ENCODE peak calls at places on chromosome 7, in nine cellular contexts. C, B, Z, A, Q, V, Y, D and P are unnamed samples.

GRCh38 chr7:141208539-141208938 is 134.7 kb downstream of the TMEM178B start:
- DNase-seq in A (no peak), D (no peak), Q (no peak), V (no peak), Z (no peak), B (no peak), C (no peak), Y (no peak), P (no peak)

GRCh38 chr7:46450425-46450824 is 529.4 kb upstream of the IGFBP3 start:
- DNase-seq in Q (no peak), Y (no peak), C (no peak), A (no peak), D (no peak), Z (no peak), V (no peak), B (no peak), P (no peak)

GRCh38 chr7:42572046-42572445 is 335.0 kb upstream of the GLI3 start:
- DNase-seq in B (no peak), V (no peak), C (no peak), A (no peak), Y (no peak), Q (no peak), Z (no peak), D (no peak), P (no peak)

GRCh38 chr7:42224391-42225003 is 12.5 kb downstream of the GLI3 start:
- DNase-seq in B (no peak), A (no peak), Q (no peak), Y (no peak), V (no peak), C (no peak), D (peak), Z (no peak), P (no peak)

GRCh38 chr7:98755138-98755898 is 114.5 kb downstream of the TMEM130 start:
- DNase-seq in Q (no peak), C (no peak), Y (no peak), Z (peak), A (no peak), B (no peak), V (no peak), D (peak), P (no peak)

GRCh38 chr7:157234271-157234670 is 95.5 kb downstream of the UBE3C start:
- DNase-seq in D (no peak), C (no peak), A (no peak), Y (no peak), Z (no peak), Q (no peak), B (no peak), V (no peak), P (no peak)

GRCh38 chr7:13742126-13742525 is 247.3 kb downstream of the ETV1 start:
- DNase-seq in B (peak), A (no peak), C (no peak), Q (no peak), Z (no peak), V (no peak), D (no peak), Y (peak), P (no peak)

GRCh38 chr7:23895666-23896096 is 185.7 kb downstream of the STK31 start:
- DNase-seq in Q (no peak), C (no peak), Z (no peak), D (no peak), Y (peak), B (peak), V (no peak), A (no peak), P (no peak)

GRCh38 chr7:29377718-29378117 is 183.1 kb downstream of the CHN2 start:
- DNase-seq in V (no peak), D (no peak), Y (no peak), C (no peak), A (no peak), B (no peak), Z (no peak), Q (no peak), P (no peak)

GRCh38 chr7:23468721-23469149 is 1.6 kb downstream of the IGF2BP3 start:
- DNase-seq in Z (no peak), D (peak), A (no peak), Q (no peak), C (no peak), B (no peak), Y (no peak), V (peak), P (no peak)

GRCh38 chr7:139634087-139634486 is 110.6 kb downstream of the CLEC2L start:
- DNase-seq in Y (no peak), C (no peak), B (no peak), Z (no peak), V (no peak), D (no peak), Q (no peak), A (no peak), P (no peak)

GRCh38 chr7:10469476-10469875 is 504.2 kb upstream of the PHF14 start:
- DNase-seq in V (no peak), Y (no peak), D (no peak), A (no peak), Q (no peak), B (no peak), C (no peak), Z (no peak), P (no peak)

GRCh38 chr7:127980901-127981300 is 50.3 kb downstream of the LRRC4 start:
- DNase-seq in Y (no peak), C (no peak), Q (no peak), B (no peak), V (no peak), Z (no peak), A (no peak), D (no peak), P (no peak)

GRCh38 chr7:132002343-132002968 is 446.0 kb upstream of the PODXL start:
- DNase-seq in Q (no peak), B (no peak), A (no peak), Y (no peak), D (no peak), C (no peak), V (no peak), Z (no peak), P (no peak)

GRCh38 chr7:85554294-85554877 is 367.5 kb upstream of the SEMA3D start:
- DNase-seq in V (no peak), B (peak), D (peak), A (peak), Z (no peak), Y (peak), C (no peak), Q (no peak), P (no peak)

GRCh38 chr7:100211342-100211780 is 8.4 kb upstream of the PVRIG start:
- DNase-seq in D (no peak), V (peak), B (no peak), A (no peak), Z (no peak), Y (no peak), C (no peak), Q (no peak), P (no peak)

GRCh38 chr7:157679607-157680006 is 342.8 kb downstream of the DNAJB6 start:
- DNase-seq in Y (no peak), B (no peak), Q (peak), Z (no peak), C (no peak), V (peak), A (no peak), D (peak), P (peak)

GRCh38 chr7:134645478-134645877 is 1.2 kb upstream of the BPGM start:
- DNase-seq in C (no peak), Z (no peak), B (no peak), D (peak), Q (no peak), Y (no peak), V (no peak), A (no peak), P (no peak)

GRCh38 chr7:134648456-134648855 is 1.8 kb downstream of the BPGM start:
- DNase-seq in V (no peak), Z (no peak), B (no peak), Q (no peak), D (no peak), Y (no peak), C (no peak), A (no peak), P (no peak)

GRCh38 chr7:134643131-134643530 is 3.5 kb upstream of the BPGM start:
- DNase-seq in Y (no peak), Z (no peak), Q (no peak), B (no peak), C (no peak), V (no peak), A (no peak), D (no peak), P (no peak)

GRCh38 chr7:134646425-134647305 is at the start of gene BPGM:
- DNase-seq in C (peak), A (peak), Y (peak), V (peak), Z (peak), Q (peak), D (peak), B (peak), P (peak)

GRCh38 chr7:134645935-134646334 is 718 bp upstream of the BPGM start:
- DNase-seq in C (no peak), A (no peak), D (no peak), Z (no peak), Q (no peak), B (peak), V (no peak), Y (peak), P (no peak)
- H3K27ac ChIP-seq in C (peak), A (peak), D (no peak), Z (peak), Q (peak), B (peak), V (peak), Y (peak), P (peak)

GRCh38 chr7:47580175-47580701 is 1.7 kb downstream of the TNS3 start:
- DNase-seq in V (no peak), D (peak), Y (peak), Z (no peak), Q (no peak), C (no peak), A (no peak), B (no peak), P (no peak)
- TF ChIP-seq CTCF in V (no peak), D (no peak), Y (no peak), Z (no peak), Q (no peak), C (no peak), A (no peak), B (no peak), P (no peak)

DNA sequence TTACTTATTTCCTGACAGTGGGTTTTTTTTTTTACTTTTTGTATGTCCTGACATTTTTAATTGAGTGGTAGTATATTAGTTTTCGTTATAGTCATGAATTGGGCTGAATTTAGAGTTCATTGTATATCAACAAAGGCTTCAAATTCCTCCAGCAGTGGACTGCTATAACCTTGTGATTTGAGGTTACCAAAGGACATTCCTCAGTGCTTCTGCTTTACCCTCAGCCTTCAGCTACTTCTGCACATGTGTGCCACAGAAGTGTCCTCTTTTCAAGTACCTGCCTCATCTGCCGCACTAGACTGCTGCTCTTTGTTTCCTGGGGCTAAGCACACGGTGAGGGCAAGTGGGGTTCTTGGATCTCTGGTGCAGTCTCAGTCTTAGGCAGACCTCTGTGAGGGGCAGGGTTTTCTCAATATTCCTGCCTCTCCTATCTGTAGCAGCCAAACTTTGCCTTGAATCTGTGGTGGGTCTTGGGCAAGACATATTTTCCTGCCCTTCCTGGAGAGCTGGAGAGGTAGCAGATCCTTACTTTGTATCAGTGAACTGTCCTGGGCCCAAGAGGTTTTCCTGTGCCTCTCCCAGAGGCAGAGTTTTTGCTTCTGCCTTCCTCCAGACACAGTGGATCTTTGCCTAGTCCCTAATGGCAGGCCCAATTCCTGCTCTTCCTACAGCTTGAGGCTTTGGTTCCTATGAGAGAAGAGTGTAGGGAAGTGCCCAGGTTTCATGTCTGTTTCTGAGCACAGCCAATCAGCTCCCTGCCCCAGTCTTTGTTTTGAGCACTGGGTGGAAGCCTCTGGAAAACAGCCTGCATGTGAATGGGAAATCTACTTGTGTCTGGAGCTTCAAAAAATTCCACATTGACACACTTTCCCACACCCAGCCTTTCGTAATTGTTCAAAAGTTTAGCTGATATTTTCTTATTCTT is 39.0 kb upstream of the STRIP2 start:
- DNase-seq in Y (no peak), A (no peak), Q (no peak), V (no peak), Z (no peak), C (no peak), D (no peak), B (no peak), P (no peak)
- H3K27ac ChIP-seq in Y (peak), A (no peak), Q (no peak), V (no peak), Z (no peak), C (no peak), D (no peak), B (no peak), P (no peak)

DNA sequence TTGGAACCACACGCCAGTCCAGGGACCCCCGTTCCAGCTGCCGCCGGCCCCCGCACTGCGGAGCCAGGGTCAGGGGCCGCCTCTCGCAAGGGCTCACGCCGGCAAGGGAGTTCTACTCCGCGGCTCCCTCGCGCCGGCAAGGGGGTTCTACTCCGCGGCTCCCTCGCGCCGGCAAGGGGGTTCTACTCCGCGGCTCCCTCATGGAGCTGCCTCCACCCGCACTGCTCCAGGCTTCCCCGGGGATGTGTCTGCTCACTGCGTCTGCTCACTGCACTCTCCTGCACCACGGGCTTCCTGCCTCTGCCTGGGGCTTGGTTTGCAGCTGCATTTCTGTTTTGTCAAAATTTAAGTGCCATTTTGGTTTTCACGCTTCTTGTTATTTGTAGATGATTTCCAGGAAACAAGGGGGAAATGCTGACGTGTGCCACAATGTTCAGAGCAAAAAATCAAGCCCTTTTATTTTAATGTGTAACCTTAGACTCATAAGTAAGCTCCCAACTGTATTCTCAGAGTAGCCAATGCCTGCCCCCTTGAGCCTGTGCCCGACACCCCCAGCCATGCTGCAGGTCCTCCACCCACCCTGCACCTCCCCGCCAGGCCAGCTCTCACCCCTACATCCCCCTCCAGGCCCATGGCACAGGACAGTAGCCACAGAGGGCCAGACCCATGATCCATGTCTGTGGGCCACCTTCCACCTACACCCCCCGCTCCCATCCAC is 246.2 kb downstream of the MAD1L1 start:
- DNase-seq in A (no peak), B (no peak), C (no peak), D (no peak), Q (no peak), Y (no peak), V (peak), Z (no peak), P (no peak)
- TF ChIP-seq CTCF in A (no peak), B (no peak), C (no peak), D (no peak), Q (no peak), Y (no peak), V (no peak), Z (no peak), P (no peak)

DNA sequence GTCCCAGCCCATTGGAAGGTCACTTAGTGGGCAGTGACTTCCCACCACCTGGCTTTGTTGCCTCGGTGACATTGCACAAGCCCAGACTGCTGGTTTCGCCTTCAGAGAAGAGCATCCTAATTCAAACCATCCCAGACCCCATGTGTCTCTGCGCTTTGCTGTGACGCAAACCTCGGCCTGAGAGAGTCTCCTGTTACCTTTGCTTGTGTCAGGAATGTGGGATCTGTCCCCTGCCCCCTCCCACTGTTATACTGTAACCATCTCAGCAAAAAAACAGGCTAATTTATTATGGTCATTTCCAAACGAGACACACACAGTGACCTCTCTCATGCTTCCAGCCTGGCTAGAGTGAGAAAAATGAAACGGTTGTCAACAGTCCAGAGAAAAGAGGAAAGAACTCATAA is 25.0 kb upstream of the AQP1 start:
- DNase-seq in Z (no peak), Y (no peak), V (no peak), Q (no peak), B (peak), A (no peak), D (no peak), C (no peak), P (no peak)
- H3K27ac ChIP-seq in Z (no peak), Y (no peak), V (no peak), Q (peak), B (no peak), A (no peak), D (no peak), C (peak), P (peak)

DNA sequence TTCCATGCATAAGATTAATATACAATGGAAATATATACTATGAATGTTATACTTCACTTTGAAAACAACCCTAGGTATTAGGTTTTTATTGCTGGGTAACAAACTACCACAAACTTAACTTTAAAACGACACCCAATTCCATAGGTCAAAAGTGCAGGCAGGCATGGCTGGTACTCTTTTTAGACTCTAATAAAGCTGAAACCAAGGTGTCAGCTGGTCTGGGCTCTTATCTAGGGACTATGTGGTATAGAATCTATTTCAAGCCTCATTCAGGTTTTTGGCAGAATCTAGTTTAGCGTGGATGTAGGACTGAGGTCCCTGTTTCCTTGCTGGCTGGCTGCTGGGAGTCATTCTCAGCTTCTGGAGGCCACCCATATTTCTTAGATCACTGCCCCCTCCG is 65.0 kb upstream of the TMEM168 start:
- DNase-seq in Y (no peak), B (no peak), Q (no peak), Z (no peak), A (no peak), V (no peak), C (no peak), D (no peak), P (no peak)
- TF ChIP-seq CTCF in Y (no peak), B (no peak), Q (no peak), Z (no peak), A (no peak), V (no peak), C (no peak), D (no peak), P (no peak)

GRCh38 chr7:148262721-148263229 is 327.8 kb upstream of the C7orf33 start:
- DNase-seq in A (peak), D (peak), Y (peak), B (peak), Q (peak), V (peak), Z (peak), C (peak), P (no peak)
- H3K27ac ChIP-seq in A (no peak), D (no peak), Y (no peak), B (no peak), Q (no peak), V (no peak), Z (no peak), C (no peak), P (no peak)

GRCh38 chr7:138161600-138162081 is 85.4 kb downstream of the AKR1D1 start:
- DNase-seq in B (peak), A (peak), Z (peak), D (peak), V (peak), Q (peak), Y (peak), C (peak), P (no peak)
- TF ChIP-seq CTCF in B (peak), A (peak), Z (peak), D (peak), V (peak), Q (peak), Y (peak), C (peak), P (no peak)